ENCODE peak calls at places on chromosomes 5 and 9, in eight cellular contexts. G is uterus; K is cardiac fibroblast; D is H1; U is colonic mucosa; T is AG09309; B is kidney; M is CD4-positive, alpha-beta T cell. Z is an unnamed sample.

GRCh38 chr5:59519338-59519737 is 374.2 kb downstream of the PDE4D start:
- DNase-seq in G (no peak), K (no peak), D (no peak), U (no peak), T (no peak), B (no peak), M (no peak), Z (no peak)

GRCh38 chr5:159779481-159779880 is 136.8 kb upstream of the ADRA1B start:
- DNase-seq in G (no peak), K (no peak), D (no peak), U (no peak), T (peak), B (no peak), M (no peak), Z (no peak)

GRCh38 chr5:151812757-151813309 is 41.1 kb downstream of the G3BP1 start:
- DNase-seq in G (no peak), K (peak), D (no peak), U (no peak), T (no peak), B (no peak), M (no peak), Z (no peak)

GRCh38 chr5:16856531-16856930 is 79.6 kb downstream of the MYO10 start:
- DNase-seq in G (no peak), K (peak), D (no peak), U (no peak), T (no peak), B (no peak), M (no peak), Z (peak)

GRCh38 chr5:153792305-153792704 is 246.4 kb downstream of the FAM114A2 start:
- DNase-seq in G (no peak), K (no peak), D (no peak), U (no peak), T (no peak), B (no peak), M (no peak), Z (no peak)

GRCh38 chr5:135629164-135629563 is 50.4 kb upstream of the CXCL14 start:
- DNase-seq in G (no peak), K (no peak), D (no peak), U (no peak), T (no peak), B (no peak), M (no peak), Z (no peak)

GRCh38 chr5:131523500-131524185 is 111.4 kb downstream of the RAPGEF6 start:
- DNase-seq in G (no peak), K (no peak), D (no peak), U (no peak), T (no peak), B (no peak), M (no peak), Z (no peak)

GRCh38 chr5:4142842-4143241 is 547.2 kb downstream of the IRX1 start:
- DNase-seq in G (no peak), K (no peak), D (no peak), U (no peak), T (no peak), B (no peak), M (no peak), Z (no peak)

GRCh38 chr5:137310051-137310730 is 188.9 kb downstream of the SPOCK1 start:
- DNase-seq in G (no peak), K (peak), D (no peak), U (no peak), T (peak), B (no peak), M (no peak), Z (peak)

GRCh38 chr9:133260334-133261102 is 14.5 kb downstream of the ABO start:
- DNase-seq in G (no peak), K (no peak), D (no peak), U (no peak), T (no peak), B (no peak), M (no peak), Z (no peak)

GRCh38 chr9:92943062-92943616 is 4.2 kb upstream of the FGD3 start:
- DNase-seq in G (no peak), K (no peak), D (no peak), U (no peak), T (no peak), B (no peak), M (no peak), Z (no peak)

GRCh38 chr5:67287795-67288194 is 91.2 kb upstream of the CD180 start:
- DNase-seq in G (no peak), K (peak), D (no peak), U (no peak), T (no peak), B (no peak), M (no peak), Z (no peak)

DNA sequence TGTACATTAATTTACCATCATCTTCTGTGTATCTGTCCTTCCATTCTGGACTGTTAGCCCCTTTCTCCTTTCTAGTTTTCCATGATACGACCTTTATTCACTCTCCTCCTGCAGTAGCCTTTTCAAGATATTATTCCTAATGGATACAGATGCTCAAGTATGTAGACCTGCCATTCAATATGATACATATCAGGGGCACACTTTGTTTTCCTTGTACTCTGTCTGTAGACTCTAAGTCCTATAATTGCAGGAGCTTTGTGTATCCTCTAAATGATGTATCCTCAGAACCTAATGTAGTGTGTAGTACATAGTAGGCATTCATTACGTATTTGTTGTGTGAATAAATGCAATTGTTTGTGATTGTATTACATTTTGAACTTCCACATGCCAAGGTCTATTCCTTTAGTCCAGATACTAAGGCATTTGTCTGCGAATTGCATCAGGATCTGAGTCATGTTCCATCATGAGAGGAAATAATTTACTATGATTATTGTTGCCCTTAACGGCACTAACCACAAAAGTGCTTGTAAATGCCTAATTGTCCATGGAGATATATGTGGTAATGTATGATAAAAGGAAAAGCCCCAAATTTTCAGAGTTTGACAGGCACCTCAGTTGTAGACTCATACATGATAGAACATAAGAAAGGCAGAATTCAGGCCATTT is 57.1 kb upstream of the IZUMO3 start:
- DNase-seq in G (no peak), K (no peak), D (no peak), U (no peak), T (no peak), B (no peak), M (no peak), Z (no peak)
- TF ChIP-seq CTCF in G (no peak), K (no peak), D (no peak), U (no peak), T (no peak), B (no peak), M (no peak), Z (no peak)

DNA sequence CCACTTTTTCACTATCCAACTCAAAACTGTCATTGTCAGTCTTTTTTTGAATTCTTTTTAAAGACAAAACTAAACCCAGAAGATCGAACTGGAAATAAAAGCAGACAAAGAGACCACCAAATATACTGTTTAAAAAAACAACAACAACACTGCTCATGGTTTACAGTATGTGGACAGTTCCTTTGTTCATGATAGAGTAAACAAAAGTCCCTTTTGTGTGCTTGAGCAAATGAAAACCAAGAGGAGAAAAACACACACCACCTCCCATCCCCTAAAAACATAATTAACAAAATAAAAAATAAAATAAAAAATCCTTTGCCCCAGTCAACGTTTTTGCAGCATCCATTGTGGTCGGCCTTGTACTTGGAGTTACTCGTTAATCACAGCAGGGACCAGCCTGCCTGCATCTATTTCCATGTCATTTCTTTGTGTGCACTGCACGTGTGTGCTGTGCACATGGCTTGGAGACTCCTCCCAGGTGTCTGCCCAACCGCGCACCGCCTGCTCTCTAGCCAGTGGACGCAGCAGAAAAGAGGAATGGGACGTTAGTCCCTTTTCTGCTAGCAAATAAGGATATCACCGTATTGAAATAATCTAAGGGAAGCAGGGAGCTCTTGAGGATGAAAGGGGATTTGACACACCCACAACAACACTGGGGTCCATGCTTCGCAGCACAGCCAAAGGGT is 130.1 kb downstream of the SEMA6A start:
- DNase-seq in G (no peak), K (no peak), D (no peak), U (no peak), T (no peak), B (no peak), M (no peak), Z (no peak)
- TF ChIP-seq CTCF in G (no peak), K (no peak), D (no peak), U (no peak), T (no peak), B (no peak), M (no peak), Z (no peak)

GRCh38 chr9:135220601-135221575 is 133.4 kb downstream of the OLFM1 start:
- DNase-seq in G (no peak), K (no peak), D (no peak), U (no peak), T (no peak), B (peak), M (no peak), Z (no peak)

GRCh38 chr9:135221576-135221950 is 134.1 kb downstream of the OLFM1 start:
- DNase-seq in G (no peak), K (no peak), D (no peak), U (no peak), T (no peak), B (peak), M (no peak), Z (no peak)

GRCh38 chr9:135222991-135223760 is 135.7 kb downstream of the OLFM1 start:
- DNase-seq in G (no peak), K (no peak), D (no peak), U (no peak), T (no peak), B (peak), M (no peak), Z (no peak)

GRCh38 chr9:135223831-135224230 is 136.4 kb downstream of the OLFM1 start:
- DNase-seq in G (no peak), K (no peak), D (no peak), U (no peak), T (no peak), B (peak), M (no peak), Z (no peak)

GRCh38 chr9:135221951-135222631 is 134.6 kb downstream of the OLFM1 start:
- DNase-seq in G (no peak), K (no peak), D (no peak), U (no peak), T (no peak), B (peak), M (no peak), Z (no peak)
- TF ChIP-seq CTCF in G (no peak), K (no peak), D (no peak), U (no peak), T (no peak), B (no peak), M (no peak), Z (no peak)

GRCh38 chr5:144484124-144484897 is 313.6 kb downstream of the KCTD16 start:
- DNase-seq in G (no peak), K (peak), D (no peak), U (no peak), T (peak), B (no peak), M (no peak), Z (no peak)
- TF ChIP-seq CTCF in G (no peak), K (no peak), D (no peak), U (no peak), T (no peak), B (no peak), M (no peak), Z (no peak)

GRCh38 chr5:172984244-172984953 is 828 bp downstream of the ATP6V0E1 start:
- DNase-seq in G (peak), K (peak), D (peak), U (peak), T (peak), B (peak), M (peak), Z (peak)
- TF ChIP-seq CTCF in G (peak), K (peak), D (peak), U (peak), T (peak), B (peak), M (peak), Z (peak)

Z was measured in AG09319.